ENCODE peak calls at places on chromosomes 4 and X, in seven cellular contexts. L is neural progenitor cell; C is stimulated activated CD4-positive, alpha-beta T cell treated with anti-CD3 and anti-CD28 coated beads, Interleukin-12 subunit alpha, Interleukin-12 subunit beta, amount 100 ng/mL, for 4 hours; M is posterior vena cava; G is B cell; K is heart right ventricle; R is brain microvascular endothelial cell. V is an unnamed sample.

GRCh38 chr4:7433376-7434140 is 1.2 kb downstream of the PSAPL1 start:
- DNase-seq in G (no peak), L (no peak), C (no peak), R (no peak), K (no peak), M (no peak), V (no peak)

GRCh38 chrX:132467029-132467428 is 21.8 kb downstream of the MBNL3 start:
- DNase-seq in C (no peak), L (no peak), R (no peak), M (no peak), K (no peak), G (no peak), V (no peak)

GRCh38 chr4:24164054-24164453 is 274.2 kb upstream of the PPARGC1A start:
- DNase-seq in K (no peak), L (no peak), C (no peak), R (peak; percentile 1), M (no peak), G (no peak), V (no peak)

GRCh38 chrX:63128509-63128908 is 222.6 kb downstream of the SPIN4 start:
- DNase-seq in K (no peak), M (no peak), R (peak; percentile 17), C (peak; percentile 3), G (peak; percentile 4), L (no peak), V (peak; percentile 1)

GRCh38 chr4:123412700-123413512 is 16.3 kb downstream of the SPRY1 start:
- DNase-seq in L (no peak), C (no peak), R (no peak), K (no peak), G (no peak), M (no peak), V (no peak)

GRCh38 chrX:24190500-24191156 is 41.1 kb downstream of the ZFX start:
- DNase-seq in C (no peak), M (no peak), K (no peak), L (no peak), R (no peak), G (no peak), V (no peak)

GRCh38 chr4:40225497-40225896 is 28.7 kb downstream of the RHOH start:
- DNase-seq in C (no peak), L (no peak), R (no peak), M (no peak), K (no peak), G (no peak), V (no peak)

GRCh38 chrX:125202486-125203378 is 116.9 kb upstream of the TEX13C start:
- DNase-seq in L (peak; percentile 11), R (no peak), K (no peak), M (no peak), G (no peak), C (no peak), V (no peak)

GRCh38 chr4:128424524-128425195 is 137.0 kb upstream of the PGRMC2 start:
- DNase-seq in G (no peak), M (no peak), C (no peak), K (no peak), R (no peak), L (no peak), V (no peak)

GRCh38 chr4:61373901-61374611 is 173.9 kb downstream of the ADGRL3 start:
- DNase-seq in M (no peak), L (no peak), G (no peak), R (peak; percentile 41), K (no peak), C (no peak), V (no peak)

GRCh38 chr4:149534779-149535178 is 280.9 kb downstream of the IQCM start:
- DNase-seq in L (no peak), K (no peak), C (no peak), R (no peak), G (no peak), M (no peak), V (no peak)

GRCh38 chr4:106967892-106968291 is 68.2 kb downstream of the DKK2 start:
- DNase-seq in L (no peak), R (no peak), C (no peak), M (no peak), K (no peak), G (no peak), V (no peak)

GRCh38 chr4:54230479-54231418 is 1.7 kb downstream of the PDGFRA start:
- DNase-seq in L (peak; percentile 49), M (peak; percentile 87), R (peak; percentile 8), K (peak; percentile 46), C (no peak), G (peak; percentile 25), V (no peak)

GRCh38 chr4:155796031-155796430 is 37.2 kb downstream of the GUCY1B1 start:
- DNase-seq in G (no peak), C (no peak), L (peak; percentile 30), K (no peak), R (peak; percentile 39), M (no peak), V (no peak)

GRCh38 chrX:96752776-96753175 is 68.1 kb downstream of the DIAPH2 start:
- DNase-seq in K (no peak), G (no peak), M (no peak), C (no peak), R (no peak), L (no peak), V (no peak)

GRCh38 chrX:151697537-151697936 is 2.3 kb downstream of the PRRG3 start:
- DNase-seq in M (peak; percentile 62), C (no peak), G (no peak), K (no peak), R (peak; percentile 23), L (no peak), V (no peak)

GRCh38 chr4:173189117-173189693 is 20.6 kb downstream of the GALNT7 start:
- DNase-seq in C (no peak), R (peak; percentile 35), M (no peak), G (no peak), L (no peak), K (no peak), V (no peak)

GRCh38 chr4:148795156-148795864 is 353.1 kb upstream of the NR3C2 start:
- DNase-seq in R (peak; percentile 62), C (no peak), K (peak; percentile 7), M (no peak), L (peak; percentile 26), G (no peak), V (no peak)

GRCh38 chr4:158134257-158134656 is 38.6 kb downstream of the GASK1B start:
- DNase-seq in R (no peak), K (no peak), C (no peak), M (no peak), L (no peak), G (no peak), V (no peak)

GRCh38 chrX:9355739-9356138 is 109.1 kb upstream of the TBL1X start:
- DNase-seq in K (no peak), L (no peak), R (no peak), G (no peak), M (no peak), C (no peak), V (peak; percentile 2)

GRCh38 chr4:15920723-15921591 is 17.6 kb downstream of the FGFBP1 start:
- DNase-seq in G (no peak), M (peak; percentile 95), C (no peak), R (peak; percentile 100), L (no peak), K (peak; percentile 12), V (no peak)

GRCh38 chr4:7359302-7360063 is 75.2 kb downstream of the PSAPL1 start:
- DNase-seq in K (no peak), L (no peak), R (no peak), C (no peak), G (no peak), M (no peak), V (no peak)

GRCh38 chr4:52711271-52711670 is 40.0 kb downstream of the ERVMER34-1 start:
- DNase-seq in K (no peak), M (no peak), R (no peak), L (no peak), C (no peak), G (peak; percentile 16), V (no peak)

GRCh38 chrX:134158821-134159512 is 78.0 kb upstream of the CCDC160 start:
- DNase-seq in C (no peak), G (no peak), K (no peak), R (no peak), M (no peak), L (no peak), V (no peak)

GRCh38 chr4:16897991-16898827 is at the start of gene LDB2:
- DNase-seq in C (no peak), R (peak; percentile 72), K (peak; percentile 65), G (no peak), M (peak; percentile 84), L (peak; percentile 84), V (no peak)

GRCh38 chrX:65821721-65822496 is 154.5 kb downstream of the MSN start:
- DNase-seq in C (peak; percentile 37), R (no peak), G (peak; percentile 53), M (peak; percentile 81), L (no peak), K (peak; percentile 23), V (no peak)

GRCh38 chr4:178577933-178578332 is 1135.7 kb upstream of the AGA start:
- DNase-seq in L (peak; percentile 44), R (no peak), G (no peak), K (no peak), C (no peak), M (no peak), V (no peak)

V was measured in KG1.